ENCODE peak calls at places on chromosomes 3 and 15, in nine cellular contexts. A is BE2C; K is dorsolateral prefrontal cortex; D is IMR-90; R is H7; M is upper lobe of right lung; W is CD8-positive, alpha-beta memory T cell; B is fibroblast of lung; V is sigmoid colon. T is an unnamed sample.

GRCh38 chr3:11784962-11785361 is 61.7 kb downstream of the TAMM41 start:
- DNase-seq in K (no peak), A (no peak), W (no peak), M (no peak), B (no peak), V (no peak), D (no peak), R (no peak), T (no peak)

GRCh38 chr3:193905993-193906396 is 230.0 kb upstream of the HES1 start:
- DNase-seq in B (peak), V (no peak), R (no peak), D (no peak), M (no peak), W (no peak), A (no peak), K (no peak), T (no peak)

GRCh38 chr3:37173806-37174205 is 576 bp downstream of the LRRFIP2 start:
- DNase-seq in W (no peak), R (no peak), M (no peak), B (no peak), V (no peak), D (no peak), A (no peak), K (no peak), T (no peak)

GRCh38 chr15:26890451-26890850 is 23.6 kb downstream of the GABRA5 start:
- DNase-seq in V (no peak), R (no peak), D (no peak), W (no peak), B (no peak), A (no peak), M (no peak), K (no peak), T (no peak)

GRCh38 chr3:100536093-100536492 is 43.7 kb downstream of the TMEM45A start:
- DNase-seq in V (no peak), B (no peak), A (no peak), K (no peak), M (no peak), R (no peak), W (no peak), D (no peak), T (no peak)

GRCh38 chr3:32855350-32855953 is 37.7 kb downstream of the TRIM71 start:
- DNase-seq in M (no peak), R (no peak), A (no peak), B (no peak), W (no peak), D (no peak), K (no peak), V (no peak), T (no peak)

GRCh38 chr15:81054236-81054635 is 53.5 kb downstream of the TLNRD1 start:
- DNase-seq in K (no peak), R (no peak), B (peak), M (no peak), D (no peak), A (no peak), V (no peak), W (no peak), T (peak)

GRCh38 chr3:140035856-140036255 is 100.9 kb downstream of the CLSTN2 start:
- DNase-seq in B (no peak), D (no peak), R (no peak), K (no peak), W (no peak), M (no peak), V (no peak), A (no peak), T (no peak)

GRCh38 chr15:60652870-60653269 is 173.9 kb upstream of the ICE2 start:
- DNase-seq in W (no peak), A (no peak), B (no peak), K (no peak), R (no peak), M (no peak), V (no peak), D (no peak), T (no peak)

GRCh38 chr15:60520825-60521368 is 42.0 kb upstream of the ICE2 start:
- DNase-seq in R (peak), V (no peak), A (peak), K (no peak), B (peak), D (peak), M (peak), W (peak), T (peak)

GRCh38 chr15:67064607-67065530 is 533 bp upstream of the SMAD3 start:
- DNase-seq in V (peak), M (peak), W (no peak), D (no peak), R (peak), A (no peak), B (no peak), K (no peak), T (no peak)
- H3K4me3 ChIP-seq in V (peak), M (peak), W (peak), D (peak), R (peak), A (peak), B (peak), K (peak), T (peak)

DNA sequence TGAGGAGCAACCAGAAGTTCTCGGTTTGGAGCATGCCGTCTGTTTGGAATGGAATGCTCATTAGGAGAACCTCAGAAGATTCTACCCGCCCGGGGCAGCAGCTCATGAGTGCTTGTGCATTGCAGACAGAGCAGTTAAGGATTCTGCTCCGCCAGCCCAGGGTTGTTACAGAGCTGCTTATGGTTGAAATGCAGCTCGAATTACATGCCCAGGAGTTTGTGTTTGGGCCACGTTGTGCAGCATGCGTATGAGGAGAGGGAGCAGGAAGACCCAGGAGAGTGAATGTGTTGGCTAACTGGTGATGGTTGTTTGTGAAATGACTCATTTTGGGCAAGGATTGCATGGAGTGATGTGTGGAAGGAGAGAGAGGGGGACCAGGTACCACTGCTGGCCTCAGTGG is 9.0 kb downstream of the FGD5 start:
- DNase-seq in A (no peak), B (no peak), M (no peak), W (no peak), V (no peak), K (no peak), D (no peak), R (no peak), T (no peak)
- H3K4me3 ChIP-seq in A (no peak), B (no peak), M (no peak), W (no peak), V (no peak), K (no peak), D (no peak), R (no peak), T (no peak)

DNA sequence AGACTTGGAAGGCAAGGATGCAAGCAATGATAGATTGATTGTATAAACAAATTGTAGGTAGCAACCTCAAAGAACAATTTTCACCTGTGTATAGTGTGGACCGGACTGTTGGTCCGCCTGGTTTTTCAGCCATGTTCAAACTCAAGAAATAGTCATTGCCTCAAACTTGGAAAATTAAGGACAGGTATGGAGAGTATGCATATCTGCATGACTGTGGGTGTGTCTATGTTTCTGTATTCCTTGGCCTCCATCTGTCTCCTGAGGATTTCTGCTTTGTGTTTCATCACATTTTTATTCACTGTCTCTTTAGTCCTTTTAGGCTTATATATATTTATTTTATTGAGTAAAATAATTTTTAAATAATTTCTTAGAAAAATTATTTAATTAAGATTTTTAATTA is 53.9 kb upstream of the RASA2 start:
- DNase-seq in B (no peak), V (no peak), M (no peak), D (no peak), R (no peak), A (no peak), W (no peak), K (no peak), T (no peak)
- H3K4me3 ChIP-seq in B (no peak), V (peak), M (no peak), D (no peak), R (no peak), A (peak), W (no peak), K (no peak), T (no peak)

GRCh38 chr3:169772530-169772950 is 656 bp upstream of the MYNN start:
- DNase-seq in M (peak), V (peak), B (peak), R (peak), W (no peak), A (peak), D (peak), K (peak), T (peak)

GRCh38 chr3:169771651-169772529 is 1.3 kb upstream of the MYNN start:
- DNase-seq in W (peak), V (peak), A (peak), D (peak), B (peak), R (peak), M (no peak), K (no peak), T (peak)

GRCh38 chr3:169777822-169778221 is 4.6 kb downstream of the MYNN start:
- DNase-seq in A (no peak), R (no peak), K (no peak), W (no peak), D (no peak), V (no peak), B (no peak), M (no peak), T (no peak)

GRCh38 chr3:169772951-169773816 is at the start of gene MYNN:
- DNase-seq in D (peak), M (peak), V (peak), R (peak), W (peak), A (peak), B (peak), K (peak), T (peak)

GRCh38 chr3:169774186-169774585 is 990 bp downstream of the MYNN start:
- DNase-seq in B (no peak), V (no peak), W (no peak), M (no peak), K (no peak), D (peak), R (no peak), A (no peak), T (no peak)
- H3K4me3 ChIP-seq in B (peak), V (peak), W (peak), M (peak), K (peak), D (peak), R (peak), A (peak), T (peak)

T was measured in foreskin fibroblast.